ENCODE peak calls at places on chromosomes 1 and 21, in five cellular contexts. G is stimulated activated CD4-positive, alpha-beta T cell treated with anti-CD3 and anti-CD28 coated beads, Interleukin-1b, Interleukin-23, amount 100 ng/mL, for 4 hours; O is iPS DF 6.9; N is SJSA1; B is fibroblast of lung. Z is an unnamed sample.
A peak's percentile ranks its signal among the peaks of the same experiment; 100 is the strongest.

GRCh38 chr1:231059566-231060193 is 19.6 kb upstream of the FAM89A start:
- DNase-seq in G (no peak), O (no peak), N (peak; percentile 45), B (peak; percentile 44), Z (no peak)

GRCh38 chr21:32565856-32566465 is 19.4 kb downstream of the TCP10L start:
- DNase-seq in G (no peak), O (no peak), N (no peak), B (peak; percentile 77), Z (no peak)

GRCh38 chr1:209266590-209267172 is 316.8 kb upstream of the CAMK1G start:
- DNase-seq in G (no peak), O (no peak), N (peak; percentile 21), B (peak; percentile 32), Z (no peak)

GRCh38 chr1:72526926-72527325 is 244.6 kb upstream of the NEGR1 start:
- DNase-seq in G (no peak), O (no peak), N (no peak), B (peak; percentile 87), Z (no peak)

GRCh38 chr1:39688706-39689105 is 2.5 kb downstream of the HPCAL4 start:
- DNase-seq in G (no peak), O (no peak), N (no peak), B (peak; percentile 18), Z (no peak)

GRCh38 chr1:226888021-226888420 is 17.6 kb downstream of the PSEN2 start:
- DNase-seq in G (no peak), O (no peak), N (no peak), B (no peak), Z (no peak)

GRCh38 chr1:217048104-217048707 is 325.0 kb upstream of the ESRRG start:
- DNase-seq in G (no peak), O (peak; percentile 60), N (no peak), B (no peak), Z (peak; percentile 78)

GRCh38 chr1:59177756-59178155 is 119.1 kb upstream of the FGGY start:
- DNase-seq in G (no peak), O (no peak), N (no peak), B (no peak), Z (no peak)

GRCh38 chr1:59061876-59062275 is 235.0 kb upstream of the FGGY start:
- DNase-seq in G (no peak), O (no peak), N (peak; percentile 54), B (peak; percentile 92), Z (no peak)

GRCh38 chr1:214004795-214005194 is 17.0 kb downstream of the PROX1 start:
- DNase-seq in G (no peak), O (no peak), N (no peak), B (no peak), Z (no peak)

GRCh38 chr21:45484318-45484717 is 57.9 kb downstream of the SLC19A1 start:
- DNase-seq in G (no peak), O (no peak), N (no peak), B (no peak), Z (no peak)

GRCh38 chr21:43303240-43304178 is 123.4 kb downstream of the SIK1 start:
- DNase-seq in G (no peak), O (no peak), N (no peak), B (no peak), Z (no peak)

GRCh38 chr21:40056031-40056430 is 188.8 kb downstream of the PCP4 start:
- DNase-seq in G (no peak), O (no peak), N (no peak), B (no peak), Z (no peak)

GRCh38 chr1:219460561-219461511 is 152.1 kb downstream of the ZC3H11B start:
- DNase-seq in G (no peak), O (no peak), N (peak; percentile 74), B (peak; percentile 27), Z (no peak)

GRCh38 chr1:27405074-27405473 is 12.7 kb downstream of the GPR3 start:
- DNase-seq in G (no peak), O (no peak), N (no peak), B (peak; percentile 88), Z (no peak)

GRCh38 chr1:40040511-40041465 is at the start of gene CAP1:
- DNase-seq in G (peak; percentile 100), O (peak; percentile 94), N (peak; percentile 100), B (peak; percentile 99), Z (peak; percentile 99)

GRCh38 chr21:44979687-44980561 is 40.1 kb downstream of the SLX9 start:
- DNase-seq in G (no peak), O (no peak), N (no peak), B (no peak), Z (no peak)